ENCODE peak calls at places on chromosomes 6 and 20, in eight cellular contexts. I is cardiac muscle cell; R is CD8-positive, alpha-beta T cell; B is fibroblast of lung; N is Panc1; H is left lung; C is ovary; K is PC-3. Y is an unnamed sample.
A peak's percentile ranks its signal among the peaks of the same experiment; 100 is the strongest.

GRCh38 chr20:62855120-62855519 is 6.5 kb downstream of the TCFL5 start:
- DNase-seq in I (no peak), R (no peak), B (no peak), N (no peak), H (no peak), C (no peak), K (no peak), Y (no peak)

GRCh38 chr6:1325471-1326309 is 13.8 kb downstream of the FOXQ1 start:
- DNase-seq in I (peak; percentile 84), R (no peak), B (peak; percentile 98), N (peak; percentile 91), H (no peak), C (no peak), K (peak; percentile 99), Y (no peak)

GRCh38 chr20:62663484-62664315 is 21.4 kb downstream of the SLCO4A1 start:
- DNase-seq in I (no peak), R (no peak), B (no peak), N (no peak), H (no peak), C (no peak), K (no peak), Y (no peak)

GRCh38 chr6:3213334-3213695 is 14.1 kb downstream of the TUBB2B start:
- DNase-seq in I (no peak), R (no peak), B (no peak), N (no peak), H (no peak), C (no peak), K (no peak), Y (no peak)

GRCh38 chr20:29427201-29428060 is 1830.0 kb upstream of the DEFB115 start:
- DNase-seq in I (no peak), R (no peak), B (no peak), N (no peak), H (no peak), C (no peak), K (no peak), Y (no peak)

GRCh38 chr6:22362361-22362760 is 65.5 kb upstream of the PRL start:
- DNase-seq in I (no peak), R (no peak), B (no peak), N (no peak), H (no peak), C (no peak), K (peak; percentile 87), Y (no peak)

GRCh38 chr20:61426361-61426760 is 174.3 kb downstream of the CDH4 start:
- DNase-seq in I (no peak), R (no peak), B (no peak), N (no peak), H (no peak), C (no peak), K (no peak), Y (no peak)

GRCh38 chr20:44069203-44069931 is 117.6 kb downstream of the JPH2 start:
- DNase-seq in I (peak; percentile 34), R (peak; percentile 59), B (peak; percentile 18), N (no peak), H (no peak), C (no peak), K (no peak), Y (no peak)

GRCh38 chr20:57688295-57688694 is 21.5 kb downstream of the PMEPA1 start:
- DNase-seq in I (no peak), R (no peak), B (no peak), N (no peak), H (no peak), C (no peak), K (no peak), Y (no peak)

GRCh38 chr6:30814137-30815084 is 69.9 kb upstream of the DDR1 start:
- DNase-seq in I (peak; percentile 72), R (no peak), B (peak; percentile 68), N (no peak), H (peak; percentile 65), C (no peak), K (peak; percentile 81), Y (no peak)

GRCh38 chr6:47000842-47001241 is 41.3 kb downstream of the ADGRF1 start:
- DNase-seq in I (no peak), R (no peak), B (no peak), N (no peak), H (peak; percentile 31), C (no peak), K (peak; percentile 46), Y (no peak)

GRCh38 chr6:27669798-27670301 is 196.9 kb upstream of the ZNF184 start:
- DNase-seq in I (no peak), R (no peak), B (no peak), N (no peak), H (no peak), C (no peak), K (no peak), Y (no peak)

GRCh38 chr20:31569163-31570020 is 35.7 kb upstream of the ID1 start:
- DNase-seq in I (peak; percentile 58), R (peak; percentile 33), B (peak; percentile 49), N (no peak), H (no peak), C (peak; percentile 69), K (peak; percentile 59), Y (peak; percentile 57)

GRCh38 chr6:43823879-43824740 is 54.1 kb downstream of the VEGFA start:
- DNase-seq in I (no peak), R (no peak), B (no peak), N (no peak), H (peak; percentile 78), C (no peak), K (no peak), Y (no peak)

GRCh38 chr6:85079761-85080160 is 315.4 kb upstream of the TBX18 start:
- DNase-seq in I (no peak), R (no peak), B (no peak), N (no peak), H (no peak), C (no peak), K (no peak), Y (no peak)

GRCh38 chr20:11311659-11312058 is 606.0 kb upstream of the BTBD3 start:
- DNase-seq in I (no peak), R (no peak), B (no peak), N (no peak), H (no peak), C (no peak), K (no peak), Y (no peak)
- H3K9me3 ChIP-seq in I (no peaks in the 10 kb centered on the region), R (no peaks in the 10 kb centered on the region), B (no peaks in the 10 kb centered on the region), N (no peaks in the 10 kb centered on the region), H (no peaks in the 10 kb centered on the region), C (no peaks in the 10 kb centered on the region), K (no peaks in the 10 kb centered on the region), Y (no peaks in the 10 kb centered on the region)

DNA sequence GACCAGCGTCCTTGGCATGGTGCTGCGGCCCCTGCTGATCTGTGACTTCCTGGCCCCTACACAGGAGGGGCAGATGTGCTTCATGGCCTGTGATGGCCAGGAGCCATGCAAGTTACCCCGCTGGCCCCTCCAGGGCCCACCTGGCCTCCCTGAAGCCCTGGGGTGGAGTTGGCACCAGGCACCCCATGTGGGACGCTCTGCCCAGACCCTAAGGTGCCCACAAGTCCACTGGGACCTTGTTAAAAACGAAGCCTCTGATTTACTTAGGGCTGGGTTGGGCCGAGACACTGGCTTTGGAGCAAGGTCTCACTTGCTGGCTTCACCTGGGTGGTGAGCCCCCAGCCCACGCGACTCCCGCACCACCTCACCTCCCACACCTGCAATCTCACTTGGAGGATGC is 139.0 kb downstream of the PHACTR3 start:
- DNase-seq in I (no peak), R (no peak), B (no peak), N (no peak), H (no peak), C (no peak), K (no peak), Y (no peak)
- H3K9me3 ChIP-seq in I (no peaks in the 10 kb centered on the region), R (no peaks in the 10 kb centered on the region), B (no peaks in the 10 kb centered on the region), N (no peaks in the 10 kb centered on the region), H (no peaks in the 10 kb centered on the region), C (no peaks in the 10 kb centered on the region), K (no peaks in the 10 kb centered on the region), Y (no peaks in the 10 kb centered on the region)

GRCh38 chr6:168458101-168458500 is 17.1 kb downstream of the SMOC2 start:
- DNase-seq in I (no peak), R (no peak), B (no peak), N (no peak), H (no peak), C (no peak), K (no peak), Y (no peak)

GRCh38 chr6:168455847-168456530 is 15.0 kb downstream of the SMOC2 start:
- DNase-seq in I (no peak), R (no peak), B (no peak), N (no peak), H (no peak), C (no peak), K (no peak), Y (no peak)

GRCh38 chr6:168462454-168462853 is 21.5 kb downstream of the SMOC2 start:
- DNase-seq in I (no peak), R (no peak), B (no peak), N (no peak), H (no peak), C (no peak), K (no peak), Y (no peak)

GRCh38 chr6:168456907-168457771 is 16.2 kb downstream of the SMOC2 start:
- DNase-seq in I (no peak), R (no peak), B (no peak), N (no peak), H (no peak), C (no peak), K (no peak), Y (no peak)

DNA sequence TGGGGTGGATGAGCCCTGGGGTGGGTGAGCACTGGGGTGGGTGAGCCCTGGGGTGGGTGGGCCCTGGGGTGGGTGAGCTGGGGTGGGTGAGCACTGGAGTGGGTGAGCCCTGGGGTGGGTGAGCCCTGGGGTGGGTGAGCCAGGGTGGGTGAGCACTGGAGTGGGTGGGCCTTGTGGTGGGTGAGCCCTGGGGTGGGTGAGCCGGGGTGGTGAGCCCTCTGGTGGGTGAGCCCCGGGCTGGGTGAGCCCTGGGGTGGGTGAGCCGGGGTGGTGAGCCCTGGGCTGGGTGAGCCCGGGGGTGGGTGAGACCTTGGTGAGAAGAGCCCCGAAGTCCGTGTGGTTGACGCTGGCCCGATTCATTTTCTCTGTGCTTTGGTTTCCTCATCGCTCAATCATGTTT is 18.6 kb downstream of the SMOC2 start:
- DNase-seq in I (no peak), R (no peak), B (no peak), N (no peak), H (no peak), C (no peak), K (no peak), Y (no peak)
- H3K9me3 ChIP-seq in I (no peaks in the 10 kb centered on the region), R (no peaks in the 10 kb centered on the region), B (no peaks in the 10 kb centered on the region), N (no peaks in the 10 kb centered on the region), H (no peaks in the 10 kb centered on the region), C (no peaks in the 10 kb centered on the region), K (no peaks in the 10 kb centered on the region), Y (no peaks in the 10 kb centered on the region)

DNA sequence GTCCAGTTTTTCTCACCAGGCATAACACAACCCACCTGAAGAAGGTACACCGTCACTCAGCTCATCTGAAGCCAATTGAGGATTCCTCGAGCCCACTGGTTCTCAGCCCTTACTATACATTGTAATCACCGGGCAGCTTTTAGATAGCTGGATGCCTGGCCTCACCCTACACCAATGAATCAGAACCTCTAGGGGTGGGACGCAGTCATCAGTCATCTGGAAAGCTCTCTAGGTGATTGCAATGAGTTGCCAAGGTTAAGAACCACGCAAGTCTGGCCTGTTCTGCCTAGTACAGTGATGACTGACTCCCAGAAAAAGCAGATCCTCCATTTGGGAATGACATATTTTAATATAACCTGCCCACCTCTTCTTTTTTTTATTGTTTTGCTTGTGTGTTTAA is 41.1 kb downstream of the MC3R start:
- DNase-seq in I (no peak), R (no peak), B (no peak), N (no peak), H (no peak), C (no peak), K (no peak), Y (no peak)
- H3K9me3 ChIP-seq in I (peaks cover 2% of the 10 kb centered on the region), R (no peaks in the 10 kb centered on the region), B (no peaks in the 10 kb centered on the region), N (no peaks in the 10 kb centered on the region), H (no peaks in the 10 kb centered on the region), C (no peaks in the 10 kb centered on the region), K (no peaks in the 10 kb centered on the region), Y (no peaks in the 10 kb centered on the region)

Y was measured in left ventricle myocardium inferior.